ENCODE peak calls at places on chromosomes 11 and 22, in six cellular contexts. C is HCT116, E is GM12878, P is H1, R is K562, X is HepG2. Q is an unnamed sample.

GRCh38 chr11:121274332-121274991 is 18.1 kb upstream of the SC5D start:
- DNase-seq in C (no peak), E (no peak), P (no peak), R (no peak), X (no peak), Q (no peak)

GRCh38 chr11:75276696-75277095 is 36.1 kb downstream of the TPBGL start:
- DNase-seq in C (no peak), E (no peak), P (no peak), R (no peak), X (no peak), Q (no peak)

GRCh38 chr11:20594274-20595061 is 4.9 kb upstream of the SLC6A5 start:
- DNase-seq in C (no peak), E (no peak), P (no peak), R (no peak), X (peak), Q (no peak)

GRCh38 chr11:10529279-10529678 is 11.7 kb downstream of the RNF141 start:
- DNase-seq in C (no peak), E (no peak), P (no peak), R (no peak), X (no peak), Q (peak)

GRCh38 chr22:46079861-46080821 is 70.2 kb upstream of the PPARA start:
- DNase-seq in C (no peak), E (no peak), P (no peak), R (no peak), X (no peak), Q (no peak)

GRCh38 chr22:41564563-41564962 is 3.8 kb downstream of the CSDC2 start:
- DNase-seq in C (no peak), E (no peak), P (no peak), R (no peak), X (no peak), Q (no peak)

GRCh38 chr11:20564811-20565210 is 34.6 kb upstream of the SLC6A5 start:
- DNase-seq in C (no peak), E (no peak), P (no peak), R (no peak), X (no peak), Q (no peak)

GRCh38 chr11:112334381-112334780 is 73.7 kb upstream of the PLET1 start:
- DNase-seq in C (no peak), E (no peak), P (no peak), R (no peak), X (no peak), Q (no peak)

GRCh38 chr22:24402460-24403192 is 24.8 kb upstream of the ADORA2A start:
- DNase-seq in C (peak), E (peak), P (no peak), R (no peak), X (peak), Q (peak)

GRCh38 chr11:6203327-6203726 is 2.0 kb upstream of the C11orf42 start:
- DNase-seq in C (no peak), E (peak), P (no peak), R (no peak), X (no peak), Q (no peak)

GRCh38 chr22:24325105-24325757 is 54.6 kb downstream of the SPECC1L start:
- DNase-seq in C (no peak), E (peak), P (no peak), R (peak), X (peak), Q (peak)

GRCh38 chr11:95067042-95067827 is 516 bp downstream of the SRSF8 start:
- DNase-seq in C (no peak), E (no peak), P (no peak), R (peak), X (peak), Q (peak)

GRCh38 chr11:117851091-117851490 is 25.4 kb downstream of the FXYD6 start:
- DNase-seq in C (no peak), E (no peak), P (no peak), R (no peak), X (no peak), Q (no peak)

GRCh38 chr22:49181942-49182341 is 645.7 kb downstream of the BRD1 start:
- DNase-seq in C (no peak), E (no peak), P (no peak), R (no peak), X (no peak), Q (no peak)

GRCh38 chr11:15969281-15969680 is 387.1 kb downstream of the SOX6 start:
- DNase-seq in C (no peak), E (peak), P (no peak), R (peak), X (peak), Q (peak)

GRCh38 chr22:39220897-39221850 is 23.6 kb downstream of the PDGFB start:
- DNase-seq in C (no peak), E (no peak), P (no peak), R (no peak), X (no peak), Q (no peak)

GRCh38 chr22:37647928-37648327 is 8.5 kb downstream of the SH3BP1 start:
- DNase-seq in C (peak), E (no peak), P (no peak), R (no peak), X (no peak), Q (no peak)

GRCh38 chr22:19959043-19959586 is 17.5 kb upstream of the TXNRD2 start:
- DNase-seq in C (peak), E (no peak), P (peak), R (peak), X (peak), Q (peak)

GRCh38 chr11:4493480-4493818 is 11.0 kb downstream of the OR52K1 start:
- DNase-seq in C (no peak), E (no peak), P (no peak), R (no peak), X (no peak), Q (no peak)

GRCh38 chr11:4491878-4492606 is 9.6 kb downstream of the OR52K1 start:
- DNase-seq in C (no peak), E (no peak), P (no peak), R (no peak), X (no peak), Q (no peak)

GRCh38 chr11:4496555-4497248 is 14.3 kb downstream of the OR52K1 start:
- DNase-seq in C (no peak), E (no peak), P (no peak), R (no peak), X (no peak), Q (no peak)

GRCh38 chr11:4495487-4495886 is 13.0 kb downstream of the OR52K1 start:
- DNase-seq in C (no peak), E (no peak), P (no peak), R (no peak), X (no peak), Q (no peak)

DNA sequence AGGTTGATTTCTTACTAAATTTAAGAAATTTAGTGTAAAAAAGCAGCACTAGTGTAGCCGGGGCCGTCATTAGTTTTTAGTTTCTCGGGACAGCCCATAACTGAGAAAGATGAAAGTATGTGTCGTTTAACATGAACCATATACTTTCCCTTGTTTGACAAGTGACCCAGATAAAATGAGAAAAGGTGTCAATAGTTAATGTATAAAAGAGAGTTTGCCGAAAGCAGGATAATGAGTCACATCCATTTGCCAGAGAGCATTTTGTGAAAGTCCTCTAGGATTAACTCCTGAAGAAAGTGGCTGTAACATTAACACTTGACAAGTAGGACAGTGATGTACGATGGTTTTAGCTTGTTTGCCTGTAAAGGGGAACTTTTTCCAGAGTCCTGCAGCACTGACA is 13.5 kb downstream of the OR52K1 start:
- DNase-seq in C (no peak), E (no peak), P (no peak), R (no peak), X (no peak), Q (no peak)
- TF ChIP-seq EZH2 in C (no peak), E (no peak), P (no peak), R (no peak), X (no peak), Q (no peak)

GRCh38 chr11:82225502-82225901 is 508.2 kb downstream of the FAM181B start:
- DNase-seq in C (no peak), E (no peak), P (no peak), R (no peak), X (no peak), Q (no peak)
- TF ChIP-seq POLR2A in C (no peak), E (no peak), P (no peak), R (no peak), X (no peak), Q (no peak)

DNA sequence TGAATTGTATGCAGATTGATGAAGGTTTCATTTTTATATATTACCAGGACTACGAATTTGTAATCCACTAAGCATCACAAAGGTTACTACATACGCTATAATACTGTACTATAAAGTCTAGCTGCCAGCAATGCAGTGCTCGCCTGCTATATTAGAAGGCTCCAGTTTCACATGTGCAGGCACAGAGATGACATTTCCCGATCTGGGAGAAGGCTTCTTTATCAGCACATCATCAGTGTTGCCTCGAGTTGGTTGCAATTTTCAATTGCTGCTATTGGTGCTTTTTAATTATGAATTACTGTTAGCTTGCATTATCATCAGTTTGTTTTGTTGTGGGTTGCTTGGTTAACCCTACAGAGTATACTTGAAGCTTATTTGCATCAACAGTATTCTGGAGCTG is 143.2 kb upstream of the TEAD1 start:
- DNase-seq in C (no peak), E (no peak), P (no peak), R (no peak), X (no peak), Q (no peak)
- TF ChIP-seq CTCF in C (no peak), E (no peak), P (no peak), R (no peak), X (no peak), Q (no peak)

GRCh38 chr11:31808721-31809542 is 2.2 kb downstream of the PAX6 start:
- DNase-seq in C (no peak), E (no peak), P (no peak), R (no peak), X (no peak), Q (no peak)

GRCh38 chr11:31808268-31808667 is 2.9 kb downstream of the PAX6 start:
- DNase-seq in C (no peak), E (no peak), P (no peak), R (no peak), X (no peak), Q (no peak)

GRCh38 chr11:31806186-31806943 is 4.8 kb downstream of the PAX6 start:
- DNase-seq in C (no peak), E (no peak), P (no peak), R (no peak), X (no peak), Q (no peak)

GRCh38 chr11:31806944-31807790 is 4.0 kb downstream of the PAX6 start:
- DNase-seq in C (no peak), E (no peak), P (no peak), R (no peak), X (no peak), Q (no peak)

DNA sequence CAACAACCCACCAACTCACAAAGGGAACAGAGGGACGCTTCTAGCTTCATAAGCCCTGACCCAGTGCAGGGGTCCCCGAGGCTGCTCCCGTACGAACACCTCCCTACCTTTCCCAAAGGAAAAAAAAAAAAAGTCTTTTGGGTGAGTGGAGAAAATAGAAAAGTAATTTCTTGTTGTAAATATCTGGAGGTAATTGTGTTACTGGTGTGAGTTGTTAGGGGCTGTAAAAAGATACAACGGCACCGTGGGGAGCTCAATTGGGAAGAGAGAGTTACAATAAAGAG is 3.4 kb downstream of the PAX6 start:
- DNase-seq in C (no peak), E (no peak), P (no peak), R (no peak), X (no peak), Q (no peak)
- TF ChIP-seq EZH2 in C (no peak), E (no peak), P (no peak), R (no peak), X (no peak), Q (no peak)

GRCh38 chr11:46129133-46129532 is 7.9 kb upstream of the PHF21A start:
- DNase-seq in C (no peak), E (no peak), P (no peak), R (no peak), X (no peak), Q (no peak)
- TF ChIP-seq POLR2A in C (no peak), E (no peak), P (no peak), R (no peak), X (no peak), Q (no peak)

DNA sequence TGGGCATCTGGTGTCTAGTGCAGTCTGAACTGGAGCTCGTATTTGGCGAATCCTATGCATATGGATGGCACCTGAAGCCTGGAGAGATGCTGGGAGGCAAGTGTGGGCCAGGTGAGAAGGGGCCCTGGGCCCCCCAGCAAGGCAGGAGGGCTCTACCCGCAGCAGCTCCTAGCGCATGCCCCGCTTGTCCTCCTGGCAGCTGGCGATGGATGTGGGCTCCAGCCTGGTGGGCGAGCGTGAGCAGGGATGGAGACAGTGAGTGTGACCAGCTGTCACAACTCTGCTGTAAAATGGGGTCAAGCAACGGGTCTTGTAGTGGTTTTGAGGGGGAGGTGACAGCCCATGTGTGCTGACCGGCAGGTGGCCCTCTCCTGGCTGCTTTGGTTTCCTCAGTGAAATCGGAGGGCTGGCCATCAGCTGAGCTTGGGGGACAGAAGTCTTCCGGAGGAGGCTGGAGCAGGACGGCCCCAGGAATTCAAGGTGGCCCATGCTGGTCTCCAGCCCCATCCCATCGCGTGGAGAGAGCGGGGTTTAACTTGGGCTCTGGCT is 12.0 kb downstream of the FRMD8 start:
- DNase-seq in C (no peak), E (no peak), P (no peak), R (no peak), X (no peak), Q (no peak)
- TF ChIP-seq CTCF in C (no peak), E (no peak), P (no peak), R (peak), X (no peak), Q (no peak)

DNA sequence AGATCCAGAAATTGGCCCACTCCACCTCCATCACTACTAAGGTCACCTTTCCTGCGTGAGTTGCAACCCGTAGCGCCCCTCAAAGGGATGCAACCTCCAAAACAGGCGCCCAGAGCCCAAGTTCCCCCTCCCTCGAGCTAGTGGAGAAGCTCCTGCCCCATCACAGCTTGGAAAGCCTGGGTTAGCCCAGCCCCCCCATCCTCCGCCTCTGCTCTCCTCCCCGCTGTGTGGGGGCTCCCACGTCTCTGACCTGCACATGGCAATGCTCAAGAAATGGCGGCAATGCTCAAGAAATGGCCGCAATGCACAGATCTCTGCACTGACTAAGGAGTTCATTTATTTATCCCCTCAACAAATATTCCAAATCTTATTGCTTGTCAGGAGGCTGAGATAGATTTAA is 932 bp upstream of the RASL10A start:
- DNase-seq in C (no peak), E (no peak), P (no peak), R (no peak), X (no peak), Q (no peak)
- TF ChIP-seq EZH2 in C (no peak), E (no peak), P (no peak), R (no peak), X (no peak), Q (no peak)

DNA sequence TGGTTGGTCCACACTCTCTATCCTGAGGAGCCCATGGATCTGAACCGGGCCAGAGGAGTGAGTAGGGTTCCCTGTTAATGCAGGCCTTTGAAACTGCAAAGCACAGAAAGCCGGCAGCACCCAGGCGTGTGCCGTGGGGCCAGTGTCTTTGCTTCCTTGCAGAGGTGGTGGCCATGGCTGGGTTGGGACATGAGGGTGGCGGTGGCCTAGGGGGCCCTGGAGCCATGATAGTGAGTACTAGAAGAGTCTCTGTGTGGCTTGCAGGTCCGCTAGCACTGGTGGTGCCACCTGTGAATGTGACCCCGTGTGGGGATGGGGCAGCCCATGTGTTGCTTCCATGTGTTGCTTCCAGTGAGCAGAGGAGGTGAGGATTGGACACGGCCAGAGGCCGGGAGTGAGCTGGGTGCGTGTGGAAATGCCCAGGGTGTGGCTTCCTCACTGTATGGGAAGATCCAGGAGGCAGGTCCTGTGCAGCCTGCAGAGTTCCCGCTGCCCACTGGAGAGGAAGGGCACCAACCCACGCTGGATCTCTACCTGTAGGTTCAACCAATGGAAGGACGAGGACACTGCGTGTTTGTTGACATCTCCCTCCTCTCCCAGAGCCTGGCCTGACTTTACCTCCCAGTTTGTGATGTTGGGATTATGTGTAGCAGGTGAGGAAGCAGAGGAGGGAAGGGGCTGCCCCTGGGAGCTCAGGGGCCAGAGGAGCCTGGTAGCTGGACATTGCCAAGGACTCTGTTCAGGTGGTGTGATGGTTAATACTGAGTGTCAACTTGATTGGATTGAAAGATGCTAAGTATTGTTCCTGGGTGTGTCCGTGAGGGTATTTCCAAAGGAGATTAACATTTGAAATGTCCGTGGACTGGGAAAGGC is 796.6 kb downstream of the TBC1D22A start:
- DNase-seq in C (no peak), E (no peak), P (no peak), R (no peak), X (no peak), Q (no peak)
- TF ChIP-seq POLR2A in C (no peak), E (no peak), P (no peak), R (no peak), X (no peak), Q (no peak)

DNA sequence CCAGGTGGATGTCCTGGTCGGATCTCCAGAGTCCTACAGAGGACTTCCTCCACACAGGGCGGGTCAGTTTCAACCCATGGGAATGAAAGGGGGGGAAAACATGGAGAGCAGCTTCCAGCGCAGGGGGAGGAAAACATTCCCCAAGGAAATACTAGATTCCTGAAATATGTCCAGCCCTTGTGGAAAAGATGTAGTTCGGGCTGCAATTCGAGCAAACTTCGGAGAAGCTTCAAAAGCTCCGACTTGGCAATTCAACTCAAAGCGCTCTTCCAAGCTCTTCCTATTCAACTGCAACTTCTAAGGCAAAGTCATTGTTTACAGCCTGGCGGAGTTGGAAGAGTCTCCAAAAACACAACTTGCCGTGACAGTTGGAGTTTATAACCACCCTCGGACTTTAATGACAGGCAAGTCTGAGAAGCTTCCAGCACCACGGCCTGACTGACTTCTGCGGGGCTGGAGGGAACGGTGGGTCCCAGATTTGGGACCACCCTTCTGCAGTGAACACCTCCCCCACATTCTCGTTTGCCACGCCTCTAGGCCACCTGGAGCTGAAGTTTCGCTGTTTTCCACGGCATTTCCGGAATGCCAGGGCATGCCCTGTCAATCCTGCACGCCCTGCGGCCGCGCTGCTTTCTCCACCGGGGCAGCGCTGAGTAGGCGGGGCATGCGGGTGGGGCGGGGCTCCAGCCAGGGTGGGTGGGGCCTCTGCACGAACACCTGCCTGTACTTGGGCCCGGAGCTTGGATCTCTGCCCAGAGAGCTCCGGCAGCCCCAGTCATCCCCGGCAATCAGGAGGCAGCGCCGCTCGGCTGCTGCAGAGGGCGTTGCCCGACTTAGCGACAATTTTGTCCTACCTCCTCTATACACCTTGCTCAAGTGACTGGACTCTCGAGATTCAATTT is 49.0 kb upstream of the BIRC3 start:
- DNase-seq in C (peak), E (peak), P (peak), R (peak), X (peak), Q (peak)
- TF ChIP-seq CTCF in C (peak), E (peak), P (peak), R (peak), X (peak), Q (no peak)

Q was measured in endothelial cell of umbilical vein.